ENCODE peak calls at places on chromosomes 5 and 9, in seven cellular contexts. K, O, M, H, J, E and A are unnamed samples. For H3K9me3, the result is how much of the 10 kb centered on the place peaks cover.

GRCh38 chr9:34010979-34011378 is 37.7 kb downstream of the UBAP2 start:
- DNase-seq in K (no peak), O (no peak), M (peak), H (no peak), J (no peak), E (peak), A (no peak)

GRCh38 chr5:106610041-106610440 is 1060.7 kb downstream of the EFNA5 start:
- DNase-seq in K (no peak), O (no peak), M (no peak), H (no peak), J (no peak), E (no peak), A (no peak)

GRCh38 chr5:14178671-14179211 is 35.6 kb downstream of the TRIO start:
- DNase-seq in K (no peak), O (no peak), M (no peak), H (no peak), J (no peak), E (no peak), A (no peak)

GRCh38 chr9:130973686-130974281 is 34.7 kb upstream of the FIBCD1 start:
- DNase-seq in K (no peak), O (no peak), M (no peak), H (no peak), J (no peak), E (no peak), A (no peak)

GRCh38 chr9:19372576-19372975 is 7.5 kb downstream of the RPS6 start:
- DNase-seq in K (no peak), O (no peak), M (no peak), H (no peak), J (no peak), E (no peak), A (no peak)

GRCh38 chr5:23332650-23333251 is 174.7 kb upstream of the PRDM9 start:
- DNase-seq in K (no peak), O (no peak), M (no peak), H (no peak), J (no peak), E (peak), A (no peak)

GRCh38 chr9:131201856-131202255 is 74.5 kb downstream of the FAM78A start:
- DNase-seq in K (no peak), O (no peak), M (no peak), H (no peak), J (no peak), E (no peak), A (no peak)

GRCh38 chr9:70195456-70195855 is 63.3 kb upstream of the SMC5 start:
- DNase-seq in K (no peak), O (no peak), M (no peak), H (no peak), J (no peak), E (no peak), A (no peak)

GRCh38 chr9:38018964-38019602 is 49.9 kb downstream of the SHB start:
- DNase-seq in K (no peak), O (peak), M (peak), H (peak), J (peak), E (no peak), A (no peak)

GRCh38 chr9:99105152-99106043 is 485 bp downstream of the TGFBR1 start:
- DNase-seq in K (peak), O (peak), M (peak), H (peak), J (peak), E (peak), A (peak)

GRCh38 chr5:142685418-142686209 is at the start of gene FGF1:
- DNase-seq in K (no peak), O (no peak), M (peak), H (no peak), J (peak), E (no peak), A (no peak)

GRCh38 chr5:81852277-81853004 is 101.5 kb upstream of the SSBP2 start:
- DNase-seq in K (peak), O (no peak), M (no peak), H (peak), J (no peak), E (peak), A (no peak)

GRCh38 chr9:127927457-127928231 is 2.9 kb downstream of the PIP5KL1 start:
- DNase-seq in K (peak), O (peak), M (no peak), H (no peak), J (peak), E (peak), A (no peak)

GRCh38 chr5:55668356-55668755 is 43.8 kb downstream of the SLC38A9 start:
- DNase-seq in K (no peak), O (no peak), M (no peak), H (no peak), J (no peak), E (no peak), A (no peak)

GRCh38 chr5:146883496-146883895 is 4.9 kb upstream of the PPP2R2B start:
- DNase-seq in K (no peak), O (no peak), M (no peak), H (no peak), J (no peak), E (no peak), A (no peak)

GRCh38 chr5:74370168-74370567 is 270.4 kb downstream of the ENC1 start:
- DNase-seq in K (no peak), O (no peak), M (no peak), H (no peak), J (peak), E (no peak), A (no peak)

GRCh38 chr5:32420506-32420905 is 24.0 kb downstream of the ZFR start:
- DNase-seq in K (no peak), O (no peak), M (no peak), H (no peak), J (no peak), E (no peak), A (no peak)

GRCh38 chr9:18726546-18726945 is 252.6 kb downstream of the ADAMTSL1 start:
- DNase-seq in K (no peak), O (no peak), M (no peak), H (no peak), J (no peak), E (no peak), A (no peak)

GRCh38 chr5:2471152-2471879 is 280.2 kb downstream of the IRX2 start:
- DNase-seq in K (no peak), O (no peak), M (no peak), H (no peak), J (no peak), E (no peak), A (no peak)
- H3K9me3 ChIP-seq in K (under half), O (under half), M (under half), H (under half), J (under half), E (under half), A (under half)

GRCh38 chr9:110399983-110400382 is 62.3 kb upstream of the TXNDC8 start:
- DNase-seq in K (no peak), O (no peak), M (no peak), H (no peak), J (no peak), E (no peak), A (no peak)

GRCh38 chr9:110408598-110408997 is 70.9 kb upstream of the TXNDC8 start:
- DNase-seq in K (no peak), O (no peak), M (no peak), H (no peak), J (no peak), E (no peak), A (no peak)

GRCh38 chr9:110410926-110411325 is 73.3 kb upstream of the TXNDC8 start:
- DNase-seq in K (no peak), O (no peak), M (no peak), H (no peak), J (no peak), E (peak), A (no peak)

GRCh38 chr9:110404473-110404872 is 66.8 kb upstream of the TXNDC8 start:
- DNase-seq in K (no peak), O (no peak), M (no peak), H (no peak), J (no peak), E (no peak), A (no peak)

DNA sequence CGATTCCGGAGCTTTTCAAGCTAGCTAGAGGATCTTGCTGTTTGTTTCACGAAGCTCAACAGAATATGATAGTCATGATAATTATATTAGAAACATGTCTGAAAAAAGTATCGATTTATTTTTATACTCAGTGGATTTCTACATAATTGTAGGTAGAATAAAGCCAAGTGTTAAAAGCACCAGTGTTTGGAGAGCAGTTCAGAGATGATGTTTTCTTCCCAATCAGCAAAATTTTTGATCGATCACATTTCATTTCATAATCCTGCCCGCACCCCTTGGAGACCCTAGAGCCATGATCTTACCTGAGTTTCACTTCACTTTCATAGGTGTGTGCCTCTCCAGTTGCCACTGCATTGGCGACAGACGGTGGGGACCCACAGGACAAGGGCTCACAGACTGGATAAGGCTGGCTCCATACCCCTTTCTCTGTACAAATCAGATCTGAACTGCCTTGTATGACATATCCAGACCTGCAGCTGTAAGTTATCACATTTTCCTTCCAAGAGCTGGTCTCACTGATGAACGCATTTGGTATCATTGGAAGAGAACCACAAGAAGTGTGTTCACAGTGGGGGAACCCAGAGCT is 68.3 kb upstream of the TXNDC8 start:
- DNase-seq in K (no peak), O (no peak), M (no peak), H (no peak), J (no peak), E (no peak), A (no peak)
- H3K4me3 ChIP-seq in K (no peak), O (no peak), M (no peak), H (no peak), J (no peak), E (no peak), A (no peak)

GRCh38 chr9:17246770-17247169 is 111.9 kb downstream of the CNTLN start:
- DNase-seq in K (no peak), O (no peak), M (no peak), H (no peak), J (no peak), E (no peak), A (no peak)

DNA sequence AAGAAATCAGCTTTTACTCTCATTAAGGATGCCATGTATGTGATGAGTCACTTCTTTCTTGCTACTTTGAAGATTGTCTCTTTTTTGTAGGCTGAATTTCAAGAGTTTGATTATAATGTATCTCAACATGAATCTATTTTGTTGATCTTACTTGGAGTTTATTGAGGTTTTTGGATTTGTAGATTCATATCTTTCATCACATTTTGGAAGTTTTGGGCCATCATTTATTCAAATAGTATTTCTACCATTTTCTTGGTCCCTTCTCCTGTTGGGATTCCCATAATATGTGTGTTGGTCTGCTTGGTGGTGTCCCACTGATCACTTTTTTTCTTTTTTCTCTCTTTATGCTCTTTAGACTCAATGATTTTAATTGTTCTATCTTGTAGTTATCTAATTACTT is 116.3 kb downstream of the CNTLN start:
- DNase-seq in K (no peak), O (no peak), M (no peak), H (no peak), J (no peak), E (no peak), A (no peak)
- H3K9me3 ChIP-seq in K (under half), O (under half), M (under half), H (under half), J (under half), E (under half), A (half or more)

GRCh38 chr9:967436-967835 is 9.0 kb upstream of the DMRT3 start:
- DNase-seq in K (no peak), O (no peak), M (no peak), H (no peak), J (no peak), E (no peak), A (no peak)
- H3K4me3 ChIP-seq in K (no peak), O (no peak), M (no peak), H (no peak), J (no peak), E (no peak), A (no peak)

GRCh38 chr9:136867480-136867879 is 1.4 kb upstream of the EDF1 start:
- DNase-seq in K (no peak), O (no peak), M (no peak), H (no peak), J (no peak), E (no peak), A (no peak)

GRCh38 chr9:136865768-136866103 is 372 bp downstream of the EDF1 start:
- DNase-seq in K (peak), O (peak), M (peak), H (peak), J (no peak), E (no peak), A (no peak)

GRCh38 chr9:136867917-136868316 is 1.8 kb upstream of the EDF1 start:
- DNase-seq in K (no peak), O (no peak), M (no peak), H (no peak), J (no peak), E (no peak), A (no peak)

GRCh38 chr9:136864996-136865767 is 926 bp downstream of the EDF1 start:
- DNase-seq in K (peak), O (no peak), M (no peak), H (peak), J (no peak), E (no peak), A (no peak)

DNA sequence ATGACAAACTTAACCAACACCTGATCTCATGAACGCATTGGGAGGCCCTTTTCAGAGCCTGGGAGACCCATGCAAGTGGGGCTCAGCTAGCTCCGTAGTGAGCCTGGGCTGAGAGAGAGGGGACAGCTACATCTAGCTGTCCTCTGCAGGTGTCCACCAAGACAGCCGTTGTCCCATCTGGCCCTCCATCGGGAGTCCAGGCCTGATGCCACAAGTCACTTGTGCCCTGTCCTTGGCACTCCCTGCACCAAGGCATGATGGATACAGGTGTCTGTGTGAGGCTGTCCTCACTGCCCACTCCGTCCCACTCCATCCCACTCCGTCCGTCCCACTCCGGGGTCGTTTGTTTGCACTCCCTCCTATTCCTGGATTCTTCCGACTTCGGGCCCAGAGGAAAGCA is 2.5 kb upstream of the EDF1 start:
- DNase-seq in K (no peak), O (no peak), M (no peak), H (no peak), J (no peak), E (no peak), A (no peak)
- H3K9me3 ChIP-seq in K (under half), O (under half), M (under half), H (under half), J (under half), E (under half), A (under half)

DNA sequence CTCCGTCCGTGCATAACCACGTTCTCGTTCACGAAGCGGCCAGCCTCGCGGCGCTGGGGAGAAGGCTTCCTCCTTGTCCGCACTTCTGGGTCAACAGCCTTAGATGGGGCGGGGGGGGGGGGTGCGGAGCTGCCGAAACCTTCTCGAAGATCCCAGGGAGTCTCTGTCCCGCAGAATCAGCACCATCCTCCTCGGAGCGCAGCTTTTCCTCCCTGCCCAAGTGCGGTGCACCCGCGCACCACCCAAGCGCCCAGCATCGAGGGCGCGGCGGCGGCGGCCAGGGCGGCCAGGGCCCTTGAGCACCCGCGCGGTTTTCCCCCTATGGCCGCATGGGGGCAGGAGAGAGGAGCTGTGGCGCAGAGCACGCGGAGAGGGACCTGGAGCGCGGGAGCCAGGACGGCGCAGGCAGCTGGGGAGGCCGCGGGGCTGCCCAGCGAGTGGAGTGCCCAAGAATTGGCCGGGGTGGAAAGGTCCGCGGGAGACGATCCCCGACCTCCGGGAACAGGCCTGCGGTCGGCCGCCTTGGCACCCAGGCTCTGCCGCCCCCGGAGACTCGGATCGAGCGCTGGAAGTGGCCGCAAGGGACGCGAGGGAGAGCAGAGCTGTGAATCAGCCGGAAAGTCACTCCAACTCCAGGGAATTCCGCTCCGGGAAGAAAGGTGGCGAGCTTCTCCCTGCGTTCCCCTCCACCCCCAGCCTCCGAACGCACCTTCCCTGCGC is 43.1 kb downstream of the TMEM174 start:
- DNase-seq in K (peak), O (peak), M (peak), H (peak), J (peak), E (peak), A (peak)
- H3K4me3 ChIP-seq in K (peak), O (no peak), M (peak), H (no peak), J (peak), E (peak), A (peak)